ENCODE peak calls at places on chromosomes 12 and 14, in five cellular contexts. Y, G, J, C and I are unnamed samples.

GRCh38 chr14:77158175-77158908 is 16.8 kb upstream of the ZDHHC22 start:
- DNase-seq in Y (peak; percentile 24), J (no peak), G (no peak), C (peak; percentile 47), I (peak; percentile 14)

GRCh38 chr14:64788706-64789105 is 84.5 kb downstream of the PLEKHG3 start:
- DNase-seq in J (no peak), C (peak; percentile 88), G (no peak), Y (peak; percentile 84), I (peak; percentile 88)

GRCh38 chr14:85214471-85214870 is 315.5 kb upstream of the FLRT2 start:
- DNase-seq in G (no peak), C (peak; percentile 21), J (no peak), Y (no peak), I (no peak)

GRCh38 chr14:87805315-87805723 is 187.7 kb downstream of the GALC start:
- DNase-seq in C (peak; percentile 1), J (peak; percentile 4), G (peak; percentile 3), Y (peak; percentile 4), I (no peak)

GRCh38 chr12:6375269-6376078 is at the start of gene SCNN1A:
- DNase-seq in G (no peak), Y (no peak), J (peak; percentile 84), C (no peak), I (no peak)

GRCh38 chr14:68444449-68445168 is 348.3 kb downstream of the ZFP36L1 start:
- DNase-seq in G (no peak), Y (no peak), C (peak; percentile 83), J (no peak), I (no peak)

GRCh38 chr12:39830862-39831520 is 211.4 kb upstream of the ABCD2 start:
- DNase-seq in G (no peak), Y (no peak), J (no peak), C (no peak), I (no peak)

GRCh38 chr12:131564843-131565242 is 146.0 kb upstream of the SFSWAP start:
- DNase-seq in Y (no peak), C (no peak), J (no peak), G (no peak), I (no peak)

GRCh38 chr14:53411110-53411509 is 258.0 kb upstream of the DDHD1 start:
- DNase-seq in C (peak; percentile 64), G (no peak), Y (peak; percentile 61), J (no peak), I (no peak)

GRCh38 chr14:30193056-30193455 is 265.4 kb upstream of the PRKD1 start:
- DNase-seq in J (no peak), C (no peak), Y (no peak), G (no peak), I (no peak)

GRCh38 chr14:99132821-99133562 is 139.0 kb downstream of the BCL11B start:
- DNase-seq in G (no peak), J (no peak), Y (no peak), C (no peak), I (no peak)

GRCh38 chr12:20125259-20125919 is 242.9 kb upstream of the PDE3A start:
- DNase-seq in C (no peak), Y (peak; percentile 50), J (no peak), G (no peak), I (no peak)

GRCh38 chr14:76456200-76456599 is 80.3 kb downstream of the ESRRB start:
- DNase-seq in Y (no peak), G (no peak), J (peak; percentile 37), C (no peak), I (no peak)

GRCh38 chr12:64451687-64452558 is at the start of gene TBK1:
- DNase-seq in C (peak; percentile 89), Y (peak; percentile 28), G (peak; percentile 96), J (peak; percentile 90), I (no peak)

GRCh38 chr12:31518680-31519227 is 72.2 kb downstream of the DENND5B start:
- DNase-seq in G (no peak), Y (peak; percentile 99), J (peak; percentile 19), C (peak; percentile 100), I (peak; percentile 100)

GRCh38 chr14:69786628-69787027 is 10.4 kb downstream of the SLC10A1 start:
- DNase-seq in C (no peak), G (no peak), J (no peak), Y (no peak), I (no peak)

GRCh38 chr12:49264466-49264872 is 413 bp upstream of the TUBA1C start:
- DNase-seq in G (no peak), Y (no peak), J (no peak), C (no peak), I (no peak)

GRCh38 chr14:42322486-42323284 is 716.0 kb downstream of the LRFN5 start:
- DNase-seq in G (no peak), Y (no peak), J (no peak), C (no peak), I (no peak)

GRCh38 chr14:36238666-36239363 is 62.3 kb upstream of the PTCSC3 start:
- DNase-seq in C (peak; percentile 44), G (no peak), Y (peak; percentile 75), J (no peak), I (no peak)

GRCh38 chr12:88924162-88924561 is 343.9 kb upstream of the KITLG start:
- DNase-seq in G (no peak), C (no peak), J (no peak), Y (no peak), I (no peak)

GRCh38 chr14:34874386-34875030 is 652 bp downstream of the BAZ1A start:
- DNase-seq in Y (no peak), G (peak; percentile 79), C (peak; percentile 67), J (peak; percentile 59), I (no peak)

GRCh38 chr12:64882687-64883086 is 58.2 kb downstream of the TBC1D30 start:
- DNase-seq in C (no peak), Y (no peak), G (no peak), J (no peak), I (no peak)

GRCh38 chr12:49546481-49546880 is 7.7 kb downstream of the KCNH3 start:
- DNase-seq in J (no peak), Y (no peak), G (no peak), C (no peak), I (no peak)

GRCh38 chr14:20548414-20549158 is 12.3 kb downstream of the RNASE9 start:
- DNase-seq in Y (no peak), J (no peak), G (no peak), C (no peak), I (no peak)

GRCh38 chr14:52776816-52777215 is 14.6 kb downstream of the GNPNAT1 start:
- DNase-seq in J (no peak), Y (no peak), C (no peak), G (no peak), I (no peak)

GRCh38 chr12:68397566-68398158 is 65.5 kb upstream of the MDM1 start:
- DNase-seq in J (no peak), C (no peak), Y (no peak), G (no peak), I (no peak)

DNA sequence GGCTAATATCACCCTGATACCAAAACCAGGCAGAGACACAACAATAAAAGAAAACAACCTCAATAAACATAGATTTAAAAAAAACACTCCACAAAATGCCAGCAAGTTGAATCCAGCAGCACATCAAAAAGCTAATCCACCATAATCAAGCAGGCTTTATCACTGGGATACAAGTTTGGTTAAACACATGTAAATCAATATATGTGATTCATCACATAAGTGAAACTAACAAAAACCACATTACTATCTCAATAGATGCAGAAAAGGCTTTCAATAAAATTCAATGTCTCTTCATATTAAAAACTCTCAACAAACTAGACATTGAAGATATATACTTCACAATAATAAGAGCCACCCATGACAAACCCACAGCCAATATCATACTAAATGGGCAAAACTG is 17.0 kb upstream of the TAS2R14 start:
- DNase-seq in G (no peak), J (no peak), C (no peak), Y (no peak), I (no peak)
- TF ChIP-seq CTCF in G (no peak), J (no peak), C (no peak), Y (no peak), I (no peak)

DNA sequence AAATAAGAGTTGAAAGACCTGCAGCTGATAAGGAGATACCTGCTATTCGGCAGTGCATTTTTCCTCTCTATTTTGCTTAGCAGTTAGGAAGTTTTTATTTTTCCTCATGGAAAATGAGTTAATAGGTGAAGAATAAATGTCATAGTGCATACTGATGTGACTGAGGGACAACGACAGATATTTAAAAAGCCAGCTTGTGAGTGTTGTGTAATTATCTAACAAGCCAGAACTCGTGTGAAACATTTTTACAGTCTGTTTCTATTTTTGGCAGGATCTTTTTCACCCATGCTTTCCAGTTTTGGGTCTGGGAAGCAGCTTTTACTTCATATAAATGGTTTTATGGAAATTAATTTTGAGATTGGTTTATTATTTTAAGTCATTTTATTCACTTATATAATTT is 2.9 kb downstream of the FBXO34 start:
- DNase-seq in Y (no peak), C (no peak), J (no peak), G (no peak), I (no peak)
- H3K4me3 ChIP-seq in Y (no peak overlapping the region), C (no peak overlapping the region), J (no peak overlapping the region), G (no peak overlapping the region), I (no peak overlapping the region)

GRCh38 chr12:52175411-52176350 is 16.1 kb downstream of the KRT80 start:
- DNase-seq in Y (no peak), C (peak; percentile 33), J (no peak), G (no peak), I (no peak)
- TF ChIP-seq CTCF in Y (no peak), C (peak; percentile 25), J (no peak), G (no peak), I (peak; percentile 3)

GRCh38 chr12:22046968-22047390 is 961 bp downstream of the CMAS start:
- DNase-seq in Y (no peak), C (peak; percentile 30), J (no peak), G (no peak), I (no peak)

GRCh38 chr12:22047495-22047894 is 1.5 kb downstream of the CMAS start:
- DNase-seq in J (no peak), Y (no peak), C (no peak), G (no peak), I (no peak)

GRCh38 chr12:22050078-22050477 is 4.1 kb downstream of the CMAS start:
- DNase-seq in J (no peak), G (no peak), C (no peak), Y (no peak), I (no peak)

GRCh38 chr12:22046090-22046967 is at the start of gene CMAS:
- DNase-seq in G (peak; percentile 83), Y (no peak), C (peak; percentile 57), J (peak; percentile 86), I (no peak)

DNA sequence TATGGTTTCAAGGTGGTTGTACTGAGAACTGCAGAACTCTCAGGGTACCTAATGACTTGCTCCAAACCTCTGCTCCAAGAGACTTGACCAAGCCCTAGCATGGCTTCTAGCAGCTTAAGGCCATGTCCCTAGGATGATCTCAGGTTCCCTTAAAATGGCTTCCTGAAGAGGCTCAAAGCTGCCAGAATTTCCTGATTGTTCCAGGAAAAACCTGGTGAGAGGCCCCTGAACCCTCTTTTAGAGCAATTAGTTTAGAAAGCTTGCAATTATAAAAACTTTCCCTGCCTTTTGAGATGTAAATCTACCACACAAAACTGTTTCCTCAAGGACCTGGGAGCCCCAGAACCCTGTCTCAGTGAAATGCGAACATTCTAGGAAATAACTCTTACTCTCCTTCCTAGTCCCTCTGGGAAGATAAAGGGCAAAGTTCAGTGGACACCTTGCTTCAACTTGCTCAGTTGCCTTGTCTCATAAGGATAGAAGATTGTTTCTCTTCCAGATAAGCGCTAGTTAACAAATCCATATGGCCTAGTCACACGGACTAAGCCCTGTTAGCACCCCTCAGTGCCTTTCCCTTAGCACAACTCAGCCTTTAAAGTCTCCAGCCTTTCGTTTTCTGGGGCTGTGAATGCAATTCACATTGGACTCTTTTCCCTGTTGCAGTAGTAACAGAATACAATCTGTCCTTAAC is 2.5 kb downstream of the CMAS start:
- DNase-seq in Y (no peak), C (no peak), G (no peak), J (no peak), I (no peak)
- H3K4me3 ChIP-seq in Y (no peak overlapping the region), C (no peak overlapping the region), G (no peak overlapping the region), J (no peak overlapping the region), I (no peak overlapping the region)